ENCODE peak calls at places on chromosome 15, in nine cellular contexts. One of them, this sample, is unnamed.
A peak's percentile ranks its signal among the peaks of the same experiment; 100 is the strongest.

GRCh38 chr15:64842099-64842940 is 605 bp downstream of the PLEKHO2 start:
- DNase-seq in uterus: no peak
- DNase-seq in NT2/D1: no peak
- DNase-seq in iPS DF 6.9: no peak
- DNase-seq in neural progenitor cell: peak; percentile 42
- DNase-seq in heart left ventricle: peak; percentile 69
- DNase-seq in OCI-LY7: peak; percentile 44
- DNase-seq in cardiac muscle cell: peak; percentile 50
- DNase-seq in vagina: no peak
- DNase-seq in this sample: no peak

GRCh38 chr15:58222698-58223097 is 84.5 kb downstream of the AQP9 start:
- DNase-seq in uterus: no peak
- DNase-seq in NT2/D1: no peak
- DNase-seq in iPS DF 6.9: no peak
- DNase-seq in neural progenitor cell: no peak
- DNase-seq in heart left ventricle: no peak
- DNase-seq in OCI-LY7: no peak
- DNase-seq in cardiac muscle cell: no peak
- DNase-seq in vagina: no peak
- DNase-seq in this sample: no peak

GRCh38 chr15:90957105-90957790 is 2.6 kb downstream of the RCCD1 start:
- DNase-seq in uterus: no peak
- DNase-seq in NT2/D1: no peak
- DNase-seq in iPS DF 6.9: no peak
- DNase-seq in neural progenitor cell: peak; percentile 74
- DNase-seq in heart left ventricle: no peak
- DNase-seq in OCI-LY7: no peak
- DNase-seq in cardiac muscle cell: peak; percentile 43
- DNase-seq in vagina: no peak
- DNase-seq in this sample: no peak

GRCh38 chr15:58066042-58066867 is 744 bp upstream of the ALDH1A2 start:
- DNase-seq in uterus: peak; percentile 84
- DNase-seq in NT2/D1: no peak
- DNase-seq in iPS DF 6.9: no peak
- DNase-seq in neural progenitor cell: peak; percentile 86
- DNase-seq in heart left ventricle: peak; percentile 88
- DNase-seq in OCI-LY7: peak; percentile 9
- DNase-seq in cardiac muscle cell: peak; percentile 71
- DNase-seq in vagina: no peak
- DNase-seq in this sample: no peak

GRCh38 chr15:72034351-72034750 is 83.6 kb downstream of the MYO9A start:
- DNase-seq in uterus: no peak
- DNase-seq in NT2/D1: no peak
- DNase-seq in iPS DF 6.9: no peak
- DNase-seq in neural progenitor cell: no peak
- DNase-seq in heart left ventricle: no peak
- DNase-seq in OCI-LY7: no peak
- DNase-seq in cardiac muscle cell: no peak
- DNase-seq in vagina: no peak
- DNase-seq in this sample: no peak

GRCh38 chr15:90531147-90531546 is 1.4 kb downstream of the CRTC3 start:
- DNase-seq in uterus: no peak
- DNase-seq in NT2/D1: no peak
- DNase-seq in iPS DF 6.9: no peak
- DNase-seq in neural progenitor cell: peak; percentile 21
- DNase-seq in heart left ventricle: no peak
- DNase-seq in OCI-LY7: no peak
- DNase-seq in cardiac muscle cell: no peak
- DNase-seq in vagina: no peak
- DNase-seq in this sample: no peak

GRCh38 chr15:27358751-27359434 is 387.9 kb downstream of the GABRG3 start:
- DNase-seq in uterus: no peak
- DNase-seq in NT2/D1: no peak
- DNase-seq in iPS DF 6.9: peak; percentile 27
- DNase-seq in neural progenitor cell: peak; percentile 75
- DNase-seq in heart left ventricle: peak; percentile 52
- DNase-seq in OCI-LY7: no peak
- DNase-seq in cardiac muscle cell: peak; percentile 5
- DNase-seq in vagina: no peak
- DNase-seq in this sample: peak; percentile 8

GRCh38 chr15:59154268-59154667 is 49.3 kb downstream of the CCNB2 start:
- DNase-seq in uterus: no peak
- DNase-seq in NT2/D1: no peak
- DNase-seq in iPS DF 6.9: no peak
- DNase-seq in neural progenitor cell: no peak
- DNase-seq in heart left ventricle: no peak
- DNase-seq in OCI-LY7: no peak
- DNase-seq in cardiac muscle cell: no peak
- DNase-seq in vagina: no peak
- DNase-seq in this sample: no peak

GRCh38 chr15:53445531-53445930 is 313.9 kb downstream of the WDR72 start:
- DNase-seq in uterus: no peak
- DNase-seq in NT2/D1: no peak
- DNase-seq in iPS DF 6.9: no peak
- DNase-seq in neural progenitor cell: no peak
- DNase-seq in heart left ventricle: no peak
- DNase-seq in OCI-LY7: no peak
- DNase-seq in cardiac muscle cell: no peak
- DNase-seq in vagina: no peak
- DNase-seq in this sample: no peak

GRCh38 chr15:66123799-66124198 is 129.8 kb downstream of the MEGF11 start:
- DNase-seq in uterus: no peak
- DNase-seq in NT2/D1: no peak
- DNase-seq in iPS DF 6.9: no peak
- DNase-seq in neural progenitor cell: no peak
- DNase-seq in heart left ventricle: no peak
- DNase-seq in OCI-LY7: no peak
- DNase-seq in cardiac muscle cell: no peak
- DNase-seq in vagina: no peak
- DNase-seq in this sample: no peak

GRCh38 chr15:54567408-54568040 is 589.3 kb downstream of the UNC13C start:
- DNase-seq in uterus: no peak
- DNase-seq in NT2/D1: no peak
- DNase-seq in iPS DF 6.9: no peak
- DNase-seq in neural progenitor cell: no peak
- DNase-seq in heart left ventricle: no peak
- DNase-seq in OCI-LY7: no peak
- DNase-seq in cardiac muscle cell: no peak
- DNase-seq in vagina: no peak
- DNase-seq in this sample: no peak

GRCh38 chr15:65208656-65209055 is 2.6 kb downstream of the CILP start:
- DNase-seq in uterus: no peak
- DNase-seq in NT2/D1: no peak
- DNase-seq in iPS DF 6.9: no peak
- DNase-seq in neural progenitor cell: peak; percentile 51
- DNase-seq in heart left ventricle: no peak
- DNase-seq in OCI-LY7: no peak
- DNase-seq in cardiac muscle cell: no peak
- DNase-seq in vagina: no peak
- DNase-seq in this sample: no peak

GRCh38 chr15:43440721-43441281 is 52.2 kb downstream of the TP53BP1 start:
- DNase-seq in uterus: peak; percentile 28
- DNase-seq in NT2/D1: peak; percentile 36
- DNase-seq in iPS DF 6.9: peak; percentile 5
- DNase-seq in neural progenitor cell: peak; percentile 25
- DNase-seq in heart left ventricle: no peak
- DNase-seq in OCI-LY7: peak; percentile 40
- DNase-seq in cardiac muscle cell: peak; percentile 97
- DNase-seq in vagina: no peak
- DNase-seq in this sample: peak; percentile 61

GRCh38 chr15:90885432-90886290 is 1.4 kb downstream of the FES start:
- DNase-seq in uterus: peak; percentile 81
- DNase-seq in NT2/D1: no peak
- DNase-seq in iPS DF 6.9: no peak
- DNase-seq in neural progenitor cell: peak; percentile 85
- DNase-seq in heart left ventricle: peak; percentile 91
- DNase-seq in OCI-LY7: peak; percentile 80
- DNase-seq in cardiac muscle cell: peak; percentile 73
- DNase-seq in vagina: no peak
- DNase-seq in this sample: no peak

GRCh38 chr15:44545934-44546802 is 9.2 kb downstream of the EIF3J start:
- DNase-seq in uterus: no peak
- DNase-seq in NT2/D1: no peak
- DNase-seq in iPS DF 6.9: no peak
- DNase-seq in neural progenitor cell: no peak
- DNase-seq in heart left ventricle: no peak
- DNase-seq in OCI-LY7: peak; percentile 35
- DNase-seq in cardiac muscle cell: no peak
- DNase-seq in vagina: no peak
- DNase-seq in this sample: no peak

GRCh38 chr15:100297812-100298211 is 44.0 kb downstream of the ADAMTS17 start:
- DNase-seq in uterus: no peak
- DNase-seq in NT2/D1: no peak
- DNase-seq in iPS DF 6.9: no peak
- DNase-seq in neural progenitor cell: no peak
- DNase-seq in heart left ventricle: no peak
- DNase-seq in OCI-LY7: no peak
- DNase-seq in cardiac muscle cell: no peak
- DNase-seq in vagina: no peak
- DNase-seq in this sample: no peak

GRCh38 chr15:83499476-83499875 is 52.3 kb downstream of the SH3GL3 start:
- DNase-seq in uterus: no peak
- DNase-seq in NT2/D1: no peak
- DNase-seq in iPS DF 6.9: no peak
- DNase-seq in neural progenitor cell: no peak
- DNase-seq in heart left ventricle: no peak
- DNase-seq in OCI-LY7: no peak
- DNase-seq in cardiac muscle cell: no peak
- DNase-seq in vagina: no peak
- DNase-seq in this sample: no peak

GRCh38 chr15:96121066-96121465 is 209.4 kb upstream of the NR2F2 start:
- DNase-seq in uterus: no peak
- DNase-seq in NT2/D1: no peak
- DNase-seq in iPS DF 6.9: no peak
- DNase-seq in neural progenitor cell: no peak
- DNase-seq in heart left ventricle: no peak
- DNase-seq in OCI-LY7: no peak
- DNase-seq in cardiac muscle cell: peak; percentile 27
- DNase-seq in vagina: no peak
- DNase-seq in this sample: no peak

GRCh38 chr15:92082217-92082843 is 228.8 kb downstream of the SLCO3A1 start:
- DNase-seq in uterus: peak; percentile 75
- DNase-seq in NT2/D1: peak; percentile 70
- DNase-seq in iPS DF 6.9: peak; percentile 74
- DNase-seq in neural progenitor cell: peak; percentile 82
- DNase-seq in heart left ventricle: peak; percentile 74
- DNase-seq in OCI-LY7: peak; percentile 59
- DNase-seq in cardiac muscle cell: peak; percentile 88
- DNase-seq in vagina: no peak
- DNase-seq in this sample: peak; percentile 39

DNA sequence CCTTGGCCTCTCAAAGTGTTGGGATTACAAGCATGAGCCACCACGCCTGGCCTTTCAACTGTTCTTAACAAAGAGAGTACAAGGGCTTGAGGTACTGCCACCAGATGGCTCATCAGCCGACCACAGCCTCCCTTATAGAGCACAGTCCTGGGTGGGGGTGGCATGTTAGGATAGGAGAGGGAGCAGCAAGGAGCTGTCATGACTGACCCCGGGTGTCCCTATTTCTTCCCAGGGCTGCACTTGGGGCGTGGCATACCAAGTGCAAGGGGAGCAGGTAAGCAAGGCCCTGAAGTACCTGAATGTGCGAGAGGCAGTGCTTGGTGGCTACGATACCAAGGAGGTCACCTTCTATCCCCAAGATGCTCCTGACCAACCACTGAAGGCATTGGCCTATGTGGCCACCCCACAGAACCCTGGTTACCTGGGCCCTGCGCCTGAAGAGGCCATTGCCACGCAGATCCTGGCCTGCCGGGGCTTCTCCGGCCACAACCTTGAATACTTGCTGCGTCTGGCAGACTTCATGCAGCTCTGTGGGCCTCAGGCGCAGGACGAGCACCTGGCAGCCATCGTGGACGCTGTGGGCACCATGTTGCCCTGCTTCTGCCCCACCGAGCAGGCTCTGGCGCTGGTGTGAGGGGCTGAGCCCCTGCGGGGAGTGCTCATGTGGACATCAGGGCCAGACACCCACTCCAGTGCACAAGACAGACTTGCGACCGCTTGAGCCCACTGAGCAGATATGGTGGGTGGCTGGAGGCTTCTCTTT is 2.1 kb downstream of the CHAC1 start:
- DNase-seq in uterus: no peak
- DNase-seq in NT2/D1: no peak
- DNase-seq in iPS DF 6.9: no peak
- DNase-seq in neural progenitor cell: no peak
- DNase-seq in heart left ventricle: peak; percentile 56
- DNase-seq in OCI-LY7: peak; percentile 25
- DNase-seq in cardiac muscle cell: no peak
- DNase-seq in vagina: no peak
- DNase-seq in this sample: no peak
- H3K4me3 ChIP-seq in uterus: no peak overlapping the region
- H3K4me3 ChIP-seq in NT2/D1: no peak overlapping the region
- H3K4me3 ChIP-seq in iPS DF 6.9: no peak overlapping the region
- H3K4me3 ChIP-seq in neural progenitor cell: no peak overlapping the region
- H3K4me3 ChIP-seq in heart left ventricle: no peak overlapping the region
- H3K4me3 ChIP-seq in OCI-LY7: no peak overlapping the region
- H3K4me3 ChIP-seq in cardiac muscle cell: no peak overlapping the region
- H3K4me3 ChIP-seq in vagina: no peak overlapping the region
- H3K4me3 ChIP-seq in this sample: no peak overlapping the region

GRCh38 chr15:62453979-62454378 is 288.9 kb upstream of the C2CD4B start:
- DNase-seq in uterus: no peak
- DNase-seq in NT2/D1: no peak
- DNase-seq in iPS DF 6.9: no peak
- DNase-seq in neural progenitor cell: no peak
- DNase-seq in heart left ventricle: no peak
- DNase-seq in OCI-LY7: no peak
- DNase-seq in cardiac muscle cell: peak; percentile 50
- DNase-seq in vagina: no peak
- DNase-seq in this sample: no peak
- H3K4me3 ChIP-seq in uterus: no peak overlapping the region
- H3K4me3 ChIP-seq in NT2/D1: no peak overlapping the region
- H3K4me3 ChIP-seq in iPS DF 6.9: no peak overlapping the region
- H3K4me3 ChIP-seq in neural progenitor cell: no peak overlapping the region
- H3K4me3 ChIP-seq in heart left ventricle: no peak overlapping the region
- H3K4me3 ChIP-seq in OCI-LY7: no peak overlapping the region
- H3K4me3 ChIP-seq in cardiac muscle cell: no peak overlapping the region
- H3K4me3 ChIP-seq in vagina: no peak overlapping the region
- H3K4me3 ChIP-seq in this sample: no peak overlapping the region

DNA sequence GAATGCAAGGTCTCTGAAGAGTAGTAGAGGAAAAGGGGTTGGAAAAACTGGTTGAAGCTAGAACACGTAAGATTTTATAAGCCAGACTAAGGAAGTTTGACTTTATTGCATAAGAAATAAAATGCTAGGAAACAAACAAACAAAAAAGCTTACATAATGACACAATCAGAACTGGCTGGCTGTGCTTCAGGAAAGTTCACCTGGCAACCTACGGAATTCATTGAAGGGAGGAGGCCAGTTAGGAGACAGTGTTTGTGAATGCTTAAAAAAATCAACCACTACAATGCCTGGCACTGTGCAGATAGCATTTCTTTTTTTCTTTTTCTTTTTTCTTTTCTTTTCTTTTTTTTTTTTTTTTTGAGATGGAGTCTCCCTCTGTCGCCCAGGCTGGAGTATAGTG is 1.9 kb upstream of the ICE2 start:
- DNase-seq in uterus: no peak
- DNase-seq in NT2/D1: no peak
- DNase-seq in iPS DF 6.9: no peak
- DNase-seq in neural progenitor cell: no peak
- DNase-seq in heart left ventricle: no peak
- DNase-seq in OCI-LY7: no peak
- DNase-seq in cardiac muscle cell: no peak
- DNase-seq in vagina: no peak
- DNase-seq in this sample: no peak
- H3K4me3 ChIP-seq in uterus: no peak overlapping the region
- H3K4me3 ChIP-seq in NT2/D1: no peak overlapping the region
- H3K4me3 ChIP-seq in iPS DF 6.9: no peak overlapping the region
- H3K4me3 ChIP-seq in neural progenitor cell: no peak overlapping the region
- H3K4me3 ChIP-seq in heart left ventricle: no peak overlapping the region
- H3K4me3 ChIP-seq in OCI-LY7: no peak overlapping the region
- H3K4me3 ChIP-seq in cardiac muscle cell: no peak overlapping the region
- H3K4me3 ChIP-seq in vagina: no peak overlapping the region
- H3K4me3 ChIP-seq in this sample: no peak overlapping the region

GRCh38 chr15:24772709-24773373 is 97.3 kb downstream of the NPAP1 start:
- DNase-seq in uterus: peak; percentile 51
- DNase-seq in NT2/D1: peak; percentile 87
- DNase-seq in iPS DF 6.9: peak; percentile 64
- DNase-seq in neural progenitor cell: peak; percentile 92
- DNase-seq in heart left ventricle: peak; percentile 75
- DNase-seq in OCI-LY7: no peak
- DNase-seq in cardiac muscle cell: peak; percentile 87
- DNase-seq in vagina: no peak
- DNase-seq in this sample: no peak
- H3K4me3 ChIP-seq in uterus: peak overlapping the region; percentile 17
- H3K4me3 ChIP-seq in NT2/D1: peak overlapping the region; percentile 65
- H3K4me3 ChIP-seq in iPS DF 6.9: peak overlapping the region; percentile 35
- H3K4me3 ChIP-seq in neural progenitor cell: peak overlapping the region; percentile 57
- H3K4me3 ChIP-seq in heart left ventricle: peak overlapping the region; percentile 60
- H3K4me3 ChIP-seq in OCI-LY7: no peak overlapping the region
- H3K4me3 ChIP-seq in cardiac muscle cell: no peak overlapping the region
- H3K4me3 ChIP-seq in vagina: peak overlapping the region; percentile 39
- H3K4me3 ChIP-seq in this sample: no peak overlapping the region

This sample was measured in Jurkat, Clone E6-1.